ENCODE peak calls at places on chromosomes 5 and 9, in four cellular contexts. J is SK-N-SH, D is GM12878, Y is K562. U is an unnamed sample.

GRCh38 chr5:167814828-167815227 is 476.6 kb upstream of the WWC1 start:
- DNase-seq in D (no peak), Y (no peak), J (no peak), U (no peak)

GRCh38 chr5:12384005-12384404 is 479.8 kb upstream of the CTNND2 start:
- DNase-seq in J (no peak), D (no peak), Y (no peak), U (no peak)

GRCh38 chr9:92795000-92795399 is 30.4 kb upstream of the BICD2 start:
- DNase-seq in Y (no peak), D (no peak), J (no peak), U (no peak)

GRCh38 chr9:29965834-29966233 is 2392.6 kb upstream of the C9orf72 start:
- DNase-seq in Y (no peak), D (no peak), J (no peak), U (no peak)

GRCh38 chr9:93898502-93899426 is 56.4 kb downstream of the BARX1 start:
- DNase-seq in Y (peak), D (no peak), J (peak), U (no peak)

GRCh38 chr5:158406884-158407790 is 548.2 kb upstream of the CLINT1 start:
- DNase-seq in J (no peak), D (no peak), Y (no peak), U (no peak)

GRCh38 chr9:122382901-122383850 is 12.4 kb downstream of the PTGS1 start:
- DNase-seq in Y (no peak), D (no peak), J (no peak), U (no peak)

GRCh38 chr5:7844901-7845300 is 6.0 kb downstream of the CFAP90 start:
- DNase-seq in D (no peak), J (no peak), Y (no peak), U (no peak)

GRCh38 chr5:178515776-178516561 is 74.2 kb downstream of the COL23A1 start:
- DNase-seq in J (no peak), D (no peak), Y (no peak), U (no peak)

GRCh38 chr9:98095401-98095800 is 23.6 kb downstream of the TRIM14 start:
- DNase-seq in J (no peak), D (no peak), Y (no peak), U (no peak)

GRCh38 chr9:127780126-127780885 is 1.8 kb upstream of the SH2D3C start:
- DNase-seq in D (no peak), Y (no peak), J (peak), U (peak)

GRCh38 chr5:78738693-78739300 is 90.2 kb upstream of the LHFPL2 start:
- DNase-seq in J (no peak), D (no peak), Y (no peak), U (no peak)

GRCh38 chr5:39892708-39893107 is 467.9 kb upstream of the DAB2 start:
- DNase-seq in J (no peak), Y (no peak), D (no peak), U (no peak)

GRCh38 chr9:33619666-33620404 is 95.8 kb downstream of the ANKRD18B start:
- DNase-seq in J (no peak), D (no peak), Y (peak), U (peak)

GRCh38 chr9:23750808-23751207 is 75.2 kb downstream of the ELAVL2 start:
- DNase-seq in Y (no peak), J (no peak), D (no peak), U (no peak)

GRCh38 chr9:1201262-1201661 is 151.1 kb downstream of the DMRT2 start:
- DNase-seq in J (no peak), Y (no peak), D (no peak), U (no peak)

GRCh38 chr9:126862461-126862830 is 2.0 kb downstream of the ZBTB34 start:
- DNase-seq in J (no peak), D (no peak), Y (no peak), U (no peak)

GRCh38 chr9:80648336-80648735 is 1041.0 kb downstream of the TLE1 start:
- DNase-seq in D (no peak), J (no peak), Y (no peak), U (no peak)

GRCh38 chr5:122154910-122155309 is 25.6 kb downstream of the ZNF474 start:
- DNase-seq in J (no peak), Y (peak), D (no peak), U (no peak)
- TF ChIP-seq CHD2 in J (no peak), Y (no peak), D (no peak), U (no peak)

DNA sequence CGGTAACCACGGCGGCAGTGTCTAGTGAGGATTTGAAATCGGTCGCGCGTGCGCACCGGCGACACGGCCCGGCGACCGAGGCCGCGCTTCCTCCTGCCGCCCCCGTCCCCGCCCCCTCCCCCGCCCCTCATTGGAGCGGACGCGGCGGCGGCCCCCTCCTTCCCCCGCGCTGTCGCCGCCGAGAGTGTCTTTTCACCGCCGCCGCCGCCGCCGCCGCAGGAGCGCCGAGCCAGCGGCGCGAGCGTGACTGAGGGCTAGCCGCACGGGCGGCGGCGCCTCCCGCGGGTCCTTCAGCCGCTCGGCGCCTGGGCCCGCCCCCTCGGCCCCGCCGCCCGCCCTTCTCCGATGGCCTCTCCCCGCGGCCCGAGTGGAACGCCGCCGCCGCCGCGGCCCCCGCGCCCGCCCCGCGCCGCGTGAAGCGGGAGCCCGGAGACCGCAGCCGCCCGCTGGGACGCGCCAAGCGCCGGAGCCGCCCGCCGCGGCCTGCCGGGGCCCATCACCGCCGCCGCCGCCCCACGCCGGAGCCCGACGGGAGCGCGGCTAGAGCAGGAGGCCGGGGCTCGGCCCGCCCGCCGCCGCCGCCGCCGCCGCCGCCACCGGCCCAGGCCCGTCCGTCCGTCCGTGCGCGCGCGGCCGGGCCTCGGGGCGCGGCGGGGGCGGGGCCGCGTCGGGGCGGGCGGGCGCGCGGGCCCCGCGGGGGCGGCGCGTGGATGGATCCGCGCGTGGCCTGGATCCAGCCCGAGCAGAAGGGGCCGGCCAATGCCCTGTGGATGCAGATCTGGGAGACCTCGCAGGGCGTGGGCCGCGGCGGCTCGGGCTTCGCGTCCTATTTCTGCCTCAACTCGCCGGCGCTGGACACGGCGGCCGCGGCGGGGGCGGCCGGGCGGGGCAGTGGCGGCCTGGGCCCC is at the start of gene TENT4A:
- DNase-seq in J (peak), D (no peak), Y (peak), U (no peak)
- TF ChIP-seq ZBTB33 in J (no peak), D (no peak), Y (no peak), U (no peak)

GRCh38 chr5:50320131-50320749 is 120.8 kb downstream of the EMB start:
- DNase-seq in D (no peak), J (no peak), Y (no peak), U (no peak)

GRCh38 chr5:50328193-50328729 is 112.8 kb downstream of the EMB start:
- DNase-seq in D (no peak), Y (no peak), J (no peak), U (no peak)

DNA sequence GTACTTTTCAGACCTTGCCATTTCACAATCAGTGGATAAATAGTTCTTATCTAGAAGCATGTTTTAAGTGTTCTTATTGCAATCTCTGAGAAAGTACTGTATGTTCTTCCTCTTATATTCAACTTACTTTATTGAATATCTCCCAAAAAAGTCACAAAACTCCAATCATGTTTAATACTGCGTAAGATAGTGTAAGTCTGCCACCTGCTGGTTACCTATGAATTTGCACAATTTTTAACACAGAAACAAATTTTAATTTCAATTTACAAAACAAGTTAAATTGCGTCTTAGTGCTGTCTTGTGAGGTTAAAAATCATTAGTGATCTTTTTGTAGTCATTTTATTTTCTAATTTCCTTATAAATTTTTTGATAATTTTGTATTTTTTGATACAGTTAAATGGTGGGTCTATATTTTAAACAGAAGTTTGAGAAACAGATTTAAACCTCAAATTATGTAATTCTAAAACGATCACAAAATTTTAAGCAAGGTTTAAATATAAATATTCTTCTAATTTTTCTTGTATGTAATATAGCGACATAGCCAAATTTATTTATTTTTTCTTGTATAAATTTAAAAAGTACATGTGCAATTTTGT is 115.8 kb downstream of the EMB start:
- DNase-seq in Y (peak), D (no peak), J (peak), U (no peak)
- TF ChIP-seq CHD2 in Y (no peak), D (no peak), J (no peak), U (no peak)

GRCh38 chr5:176995122-176995490 is 11.5 kb downstream of the UIMC1 start:
- DNase-seq in Y (peak), D (no peak), J (no peak), U (no peak)

GRCh38 chr5:176996780-176997179 is 9.8 kb downstream of the UIMC1 start:
- DNase-seq in D (no peak), J (no peak), Y (no peak), U (no peak)

GRCh38 chr5:176998828-176999227 is 7.8 kb downstream of the UIMC1 start:
- DNase-seq in D (no peak), J (no peak), Y (no peak), U (no peak)

GRCh38 chr5:176995896-176996767 is 10.4 kb downstream of the UIMC1 start:
- DNase-seq in Y (no peak), D (peak), J (no peak), U (no peak)

DNA sequence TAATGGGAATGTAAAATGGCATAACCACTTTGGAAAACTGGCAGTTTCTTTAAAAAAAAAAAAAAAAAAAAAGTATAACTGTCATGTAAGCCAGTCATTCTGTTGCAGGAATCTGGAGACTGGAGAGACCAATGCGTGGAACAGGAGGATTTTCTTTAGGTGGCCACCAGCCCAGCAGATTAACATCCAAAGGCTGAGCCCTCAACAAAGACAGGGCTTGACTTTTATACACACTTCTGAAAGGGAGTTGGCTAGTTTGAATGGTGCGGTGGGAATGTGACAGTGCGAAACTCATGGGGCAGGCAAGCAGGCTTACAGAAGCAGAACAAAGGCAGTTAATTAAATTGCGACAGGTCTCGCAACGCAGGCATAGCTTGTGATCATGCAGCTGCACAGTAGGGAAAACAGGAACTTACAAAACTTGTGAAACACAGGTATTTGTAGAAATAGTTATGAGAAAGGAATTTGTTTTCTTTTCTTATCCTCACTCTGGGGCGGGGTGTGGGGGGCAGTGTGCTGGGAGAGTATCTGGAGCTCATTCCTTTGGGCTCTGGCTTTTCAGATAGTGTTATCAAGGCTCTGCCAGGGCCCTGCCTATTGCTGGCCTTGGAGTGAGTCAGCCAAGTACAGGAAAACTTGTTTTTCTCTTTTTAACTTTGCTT is 12.0 kb downstream of the UIMC1 start:
- DNase-seq in D (peak), Y (peak), J (no peak), U (peak)
- TF ChIP-seq ZBTB33 in D (peak), Y (no peak), J (no peak), U (no peak)

GRCh38 chr9:113536483-113537226 is 73.1 kb downstream of the RGS3 start:
- DNase-seq in D (no peak), Y (no peak), J (peak), U (no peak)
- TF ChIP-seq CHD2 in D (no peak), Y (no peak), J (no peak), U (no peak)